ENCODE peak calls at places on chromosomes 11 and 22, in nine cellular contexts. Y is neuronal stem cell; T is activated CD8-positive, alpha-beta memory T cell treated with anti-CD3 and anti-CD28 coated beads, Interleukin-2, amount 50 U/mL, for 4 hours; G is mammary epithelial cell; X is tibial artery; P is RPMI7951; F is SW 1271; Q is T-helper 1 cell; B is CD4-positive, alpha-beta T cell. M is an unnamed sample.

GRCh38 chr11:124754710-124755109 is 2.7 kb upstream of the VSIG2 start:
- DNase-seq in Y (no peak), T (no peak), G (no peak), X (no peak), P (no peak), F (no peak), Q (no peak), B (no peak), M (no peak)

GRCh38 chr11:78810489-78811090 is 235.9 kb upstream of the NARS2 start:
- DNase-seq in Y (no peak), T (no peak), G (no peak), X (no peak), P (no peak), F (no peak), Q (no peak), B (no peak), M (no peak)

GRCh38 chr11:45906965-45907591 is at the start of gene FREY1:
- DNase-seq in Y (no peak), T (no peak), G (no peak), X (no peak), P (no peak), F (no peak), Q (no peak), B (no peak), M (no peak)

GRCh38 chr11:16853266-16853665 is 114.8 kb downstream of the C11orf58 start:
- DNase-seq in Y (no peak), T (no peak), G (no peak), X (no peak), P (no peak), F (no peak), Q (no peak), B (no peak), M (no peak)

GRCh38 chr11:12785901-12786300 is 111.7 kb downstream of the TEAD1 start:
- DNase-seq in Y (no peak), T (no peak), G (no peak), X (no peak), P (no peak), F (no peak), Q (no peak), B (no peak), M (no peak)

GRCh38 chr11:62125881-62126280 is 2.1 kb downstream of the INCENP start:
- DNase-seq in Y (no peak), T (no peak), G (peak), X (no peak), P (peak), F (no peak), Q (no peak), B (no peak), M (no peak)

GRCh38 chr22:42127606-42128005 is 3.0 kb downstream of the CYP2D6 start:
- DNase-seq in Y (no peak), T (no peak), G (no peak), X (no peak), P (no peak), F (no peak), Q (no peak), B (no peak), M (no peak)

GRCh38 chr11:2530855-2531200 is 86.0 kb downstream of the KCNQ1 start:
- DNase-seq in Y (no peak), T (no peak), G (no peak), X (peak), P (no peak), F (no peak), Q (peak), B (no peak), M (no peak)

GRCh38 chr11:47305734-47306483 is 36.0 kb downstream of the MADD start:
- DNase-seq in Y (no peak), T (no peak), G (no peak), X (peak), P (peak), F (no peak), Q (no peak), B (no peak), M (peak)

GRCh38 chr11:18308242-18308641 is 13.7 kb downstream of the HPS5 start:
- DNase-seq in Y (no peak), T (no peak), G (no peak), X (no peak), P (no peak), F (no peak), Q (no peak), B (no peak), M (no peak)

GRCh38 chr11:11916981-11917399 is 75.2 kb downstream of the USP47 start:
- DNase-seq in Y (no peak), T (no peak), G (peak), X (no peak), P (peak), F (no peak), Q (no peak), B (no peak), M (peak)

GRCh38 chr22:17095538-17095937 is 10.7 kb downstream of the IL17RA start:
- DNase-seq in Y (no peak), T (no peak), G (no peak), X (peak), P (no peak), F (no peak), Q (no peak), B (no peak), M (no peak)

GRCh38 chr22:27780161-27780575 is 21.4 kb downstream of the MN1 start:
- DNase-seq in Y (no peak), T (no peak), G (no peak), X (peak), P (no peak), F (no peak), Q (no peak), B (no peak), M (peak)

GRCh38 chr11:43972366-43972765 is 29.9 kb downstream of the C11orf96 start:
- DNase-seq in Y (no peak), T (no peak), G (no peak), X (no peak), P (no peak), F (no peak), Q (no peak), B (no peak), M (no peak)

GRCh38 chr11:123438191-123438627 is 8.1 kb downstream of the GRAMD1B start:
- DNase-seq in Y (no peak), T (no peak), G (no peak), X (peak), P (peak), F (no peak), Q (no peak), B (no peak), M (no peak)

GRCh38 chr11:1401001-1401445 is 11.3 kb downstream of the BRSK2 start:
- DNase-seq in Y (no peak), T (no peak), G (no peak), X (no peak), P (no peak), F (no peak), Q (no peak), B (no peak), M (no peak)

GRCh38 chr11:7278314-7278917 is 26.7 kb downstream of the SYT9 start:
- DNase-seq in Y (peak), T (no peak), G (peak), X (no peak), P (peak), F (peak), Q (no peak), B (no peak), M (peak)

GRCh38 chr11:18794956-18795355 is 3.4 kb upstream of the PTPN5 start:
- DNase-seq in Y (no peak), T (no peak), G (no peak), X (peak), P (no peak), F (no peak), Q (no peak), B (no peak), M (no peak)

GRCh38 chr11:64753380-64754123 is 6.2 kb downstream of the PYGM start:
- DNase-seq in Y (no peak), T (no peak), G (no peak), X (no peak), P (no peak), F (no peak), Q (no peak), B (no peak), M (no peak)

GRCh38 chr22:23175817-23176644 is 4.3 kb upstream of the BCR start:
- DNase-seq in Y (no peak), T (no peak), G (no peak), X (no peak), P (no peak), F (no peak), Q (no peak), B (no peak), M (no peak)

M was measured in myocyte.